ENCODE peak calls at places on chromosomes 2 and 18, in seven cellular contexts. One of them, this sample, is unnamed.

GRCh38 chr18:49560277-49561126 is 1.4 kb upstream of the LIPG start:
- DNase-seq in Kasumi-1: no peak
- DNase-seq in NCI-H1417: peak
- DNase-seq in iris pigment epithelial cell: peak
- DNase-seq in KG1: no peak
- DNase-seq in CD8-positive, alpha-beta memory T cell: no peak
- DNase-seq in stimulated activated CD4-positive, alpha-beta T cell treated with anti-CD3 and anti-CD28 coated beads, Interleukin-1b, Interleukin-23, amount 100 ng/mL, for 24 hours: no peak
- DNase-seq in this sample: no peak

GRCh38 chr2:80546766-80547165 is 242.2 kb upstream of the LRRTM1 start:
- DNase-seq in CD8-positive, alpha-beta memory T cell: no peak
- DNase-seq in Kasumi-1: no peak
- DNase-seq in KG1: no peak
- DNase-seq in NCI-H1417: no peak
- DNase-seq in iris pigment epithelial cell: no peak
- DNase-seq in stimulated activated CD4-positive, alpha-beta T cell treated with anti-CD3 and anti-CD28 coated beads, Interleukin-1b, Interleukin-23, amount 100 ng/mL, for 24 hours: no peak
- DNase-seq in this sample: no peak

GRCh38 chr2:201149064-201149820 is 33.3 kb downstream of the CFLAR start:
- DNase-seq in stimulated activated CD4-positive, alpha-beta T cell treated with anti-CD3 and anti-CD28 coated beads, Interleukin-1b, Interleukin-23, amount 100 ng/mL, for 24 hours: no peak
- DNase-seq in Kasumi-1: no peak
- DNase-seq in NCI-H1417: no peak
- DNase-seq in KG1: no peak
- DNase-seq in iris pigment epithelial cell: peak
- DNase-seq in CD8-positive, alpha-beta memory T cell: no peak
- DNase-seq in this sample: no peak

GRCh38 chr2:216951166-216951565 is 91.3 kb upstream of the TNP1 start:
- DNase-seq in Kasumi-1: no peak
- DNase-seq in iris pigment epithelial cell: no peak
- DNase-seq in stimulated activated CD4-positive, alpha-beta T cell treated with anti-CD3 and anti-CD28 coated beads, Interleukin-1b, Interleukin-23, amount 100 ng/mL, for 24 hours: no peak
- DNase-seq in CD8-positive, alpha-beta memory T cell: no peak
- DNase-seq in KG1: no peak
- DNase-seq in NCI-H1417: no peak
- DNase-seq in this sample: no peak

GRCh38 chr2:218627939-218628338 is 20.2 kb downstream of the PLCD4 start:
- DNase-seq in stimulated activated CD4-positive, alpha-beta T cell treated with anti-CD3 and anti-CD28 coated beads, Interleukin-1b, Interleukin-23, amount 100 ng/mL, for 24 hours: no peak
- DNase-seq in KG1: no peak
- DNase-seq in Kasumi-1: no peak
- DNase-seq in CD8-positive, alpha-beta memory T cell: no peak
- DNase-seq in iris pigment epithelial cell: no peak
- DNase-seq in NCI-H1417: no peak
- DNase-seq in this sample: no peak

GRCh38 chr2:60868589-60869273 is 12.6 kb upstream of the REL start:
- DNase-seq in CD8-positive, alpha-beta memory T cell: no peak
- DNase-seq in Kasumi-1: no peak
- DNase-seq in iris pigment epithelial cell: no peak
- DNase-seq in NCI-H1417: no peak
- DNase-seq in stimulated activated CD4-positive, alpha-beta T cell treated with anti-CD3 and anti-CD28 coated beads, Interleukin-1b, Interleukin-23, amount 100 ng/mL, for 24 hours: no peak
- DNase-seq in KG1: no peak
- DNase-seq in this sample: no peak

GRCh38 chr2:128646691-128647090 is 328.0 kb upstream of the HS6ST1 start:
- DNase-seq in NCI-H1417: no peak
- DNase-seq in KG1: no peak
- DNase-seq in Kasumi-1: no peak
- DNase-seq in stimulated activated CD4-positive, alpha-beta T cell treated with anti-CD3 and anti-CD28 coated beads, Interleukin-1b, Interleukin-23, amount 100 ng/mL, for 24 hours: no peak
- DNase-seq in iris pigment epithelial cell: no peak
- DNase-seq in CD8-positive, alpha-beta memory T cell: no peak
- DNase-seq in this sample: no peak

GRCh38 chr2:183541766-183542165 is 417.5 kb downstream of the NUP35 start:
- DNase-seq in CD8-positive, alpha-beta memory T cell: no peak
- DNase-seq in NCI-H1417: no peak
- DNase-seq in stimulated activated CD4-positive, alpha-beta T cell treated with anti-CD3 and anti-CD28 coated beads, Interleukin-1b, Interleukin-23, amount 100 ng/mL, for 24 hours: no peak
- DNase-seq in iris pigment epithelial cell: peak
- DNase-seq in KG1: no peak
- DNase-seq in Kasumi-1: no peak
- DNase-seq in this sample: no peak

GRCh38 chr2:240479561-240479960 is 44.1 kb downstream of the GPC1 start:
- DNase-seq in NCI-H1417: no peak
- DNase-seq in stimulated activated CD4-positive, alpha-beta T cell treated with anti-CD3 and anti-CD28 coated beads, Interleukin-1b, Interleukin-23, amount 100 ng/mL, for 24 hours: no peak
- DNase-seq in KG1: no peak
- DNase-seq in CD8-positive, alpha-beta memory T cell: no peak
- DNase-seq in Kasumi-1: no peak
- DNase-seq in iris pigment epithelial cell: no peak
- DNase-seq in this sample: no peak

GRCh38 chr2:205803507-205803906 is 121.2 kb downstream of the NRP2 start:
- DNase-seq in stimulated activated CD4-positive, alpha-beta T cell treated with anti-CD3 and anti-CD28 coated beads, Interleukin-1b, Interleukin-23, amount 100 ng/mL, for 24 hours: no peak
- DNase-seq in CD8-positive, alpha-beta memory T cell: no peak
- DNase-seq in KG1: no peak
- DNase-seq in NCI-H1417: no peak
- DNase-seq in Kasumi-1: peak
- DNase-seq in iris pigment epithelial cell: no peak
- DNase-seq in this sample: no peak

GRCh38 chr2:49207204-49207603 is 52.9 kb upstream of the FSHR start:
- DNase-seq in Kasumi-1: no peak
- DNase-seq in iris pigment epithelial cell: no peak
- DNase-seq in stimulated activated CD4-positive, alpha-beta T cell treated with anti-CD3 and anti-CD28 coated beads, Interleukin-1b, Interleukin-23, amount 100 ng/mL, for 24 hours: no peak
- DNase-seq in CD8-positive, alpha-beta memory T cell: no peak
- DNase-seq in NCI-H1417: no peak
- DNase-seq in KG1: no peak
- DNase-seq in this sample: no peak

GRCh38 chr18:36504928-36505327 is 207.4 kb downstream of the FHOD3 start:
- DNase-seq in KG1: no peak
- DNase-seq in stimulated activated CD4-positive, alpha-beta T cell treated with anti-CD3 and anti-CD28 coated beads, Interleukin-1b, Interleukin-23, amount 100 ng/mL, for 24 hours: no peak
- DNase-seq in NCI-H1417: no peak
- DNase-seq in iris pigment epithelial cell: no peak
- DNase-seq in Kasumi-1: no peak
- DNase-seq in CD8-positive, alpha-beta memory T cell: no peak
- DNase-seq in this sample: no peak

GRCh38 chr2:97752342-97753334 is 39.3 kb downstream of the ZAP70 start:
- DNase-seq in iris pigment epithelial cell: peak
- DNase-seq in Kasumi-1: no peak
- DNase-seq in stimulated activated CD4-positive, alpha-beta T cell treated with anti-CD3 and anti-CD28 coated beads, Interleukin-1b, Interleukin-23, amount 100 ng/mL, for 24 hours: no peak
- DNase-seq in KG1: no peak
- DNase-seq in NCI-H1417: peak
- DNase-seq in CD8-positive, alpha-beta memory T cell: no peak
- DNase-seq in this sample: no peak

GRCh38 chr2:233061007-233061590 is 957 bp downstream of the INPP5D start:
- DNase-seq in NCI-H1417: no peak
- DNase-seq in stimulated activated CD4-positive, alpha-beta T cell treated with anti-CD3 and anti-CD28 coated beads, Interleukin-1b, Interleukin-23, amount 100 ng/mL, for 24 hours: no peak
- DNase-seq in iris pigment epithelial cell: no peak
- DNase-seq in Kasumi-1: peak
- DNase-seq in KG1: no peak
- DNase-seq in CD8-positive, alpha-beta memory T cell: no peak
- DNase-seq in this sample: peak

This sample was measured in naive B cell.